ENCODE peak calls at places on chromosome 21, in five cellular contexts. O, U, A, X and C are unnamed samples.

GRCh38 chr21:38990424-38990794 is 184.7 kb downstream of the ETS2 start:
- DNase-seq in U (no peak), X (no peak), A (no peak), O (no peak), C (no peak)

GRCh38 chr21:43600642-43601397 is 58.5 kb downstream of the HSF2BP start:
- DNase-seq in U (no peak), O (no peak), A (no peak), X (peak; percentile 98), C (peak; percentile 92)

GRCh38 chr21:43917515-43918384 is 52.7 kb downstream of the AGPAT3 start:
- DNase-seq in O (no peak), U (no peak), X (no peak), A (no peak), C (no peak)

GRCh38 chr21:27371688-27372331 is 404.9 kb upstream of the ADAMTS5 start:
- DNase-seq in X (peak; percentile 48), U (no peak), O (no peak), A (no peak), C (peak; percentile 80)

GRCh38 chr21:46068516-46069079 is 29.3 kb upstream of the COL6A2 start:
- DNase-seq in O (peak; percentile 0), X (no peak), A (no peak), U (no peak), C (no peak)

GRCh38 chr21:25790122-25790951 is 55.6 kb downstream of the GABPA start:
- DNase-seq in X (peak; percentile 16), A (no peak), U (no peak), O (no peak), C (peak; percentile 57)

GRCh38 chr21:27026501-27026900 is 59.6 kb upstream of the ADAMTS5 start:
- DNase-seq in A (no peak), O (no peak), U (no peak), X (no peak), C (no peak)

GRCh38 chr21:15729346-15729673 is 472 bp upstream of the USP25 start:
- DNase-seq in O (no peak), U (no peak), A (no peak), X (peak; percentile 21), C (peak; percentile 41)

GRCh38 chr21:43645414-43645891 is 13.8 kb downstream of the HSF2BP start:
- DNase-seq in O (peak; percentile 54), X (peak; percentile 71), U (no peak), A (no peak), C (peak; percentile 84)

GRCh38 chr21:43808367-43808766 is 19.0 kb downstream of the RRP1 start:
- DNase-seq in U (no peak), O (no peak), X (no peak), A (no peak), C (no peak)

GRCh38 chr21:31157756-31158155 is 119.5 kb upstream of the KRTAP19-8 start:
- DNase-seq in A (no peak), X (no peak), O (no peak), U (no peak), C (no peak)

GRCh38 chr21:46122241-46122671 is 24.3 kb downstream of the COL6A2 start:
- DNase-seq in O (no peak), A (no peak), U (no peak), X (peak; percentile 92), C (peak; percentile 70)

GRCh38 chr21:33981341-33982101 is 65.9 kb upstream of the ATP5PO start:
- DNase-seq in X (no peak), O (no peak), U (no peak), A (no peak), C (peak; percentile 86)

GRCh38 chr21:25563399-25564116 is 43.7 kb downstream of the MRPL39 start:
- DNase-seq in A (no peak), X (peak; percentile 57), U (no peak), O (no peak), C (peak; percentile 10)

GRCh38 chr21:15761508-15762100 is 31.8 kb downstream of the USP25 start:
- DNase-seq in X (no peak), A (no peak), O (peak; percentile 35), U (no peak), C (no peak)

GRCh38 chr21:38806153-38806941 is 618 bp downstream of the ETS2 start:
- DNase-seq in O (no peak), X (no peak), A (peak; percentile 42), U (no peak), C (no peak)

GRCh38 chr21:43609501-43610340 is 49.6 kb downstream of the HSF2BP start:
- DNase-seq in A (no peak), O (peak; percentile 58), X (peak; percentile 80), U (no peak), C (peak; percentile 68)

GRCh38 chr21:46021978-46022544 is 40.5 kb downstream of the COL6A1 start:
- DNase-seq in O (peak; percentile 27), X (no peak), A (no peak), U (no peak), C (peak; percentile 69)

GRCh38 chr21:39362733-39363132 is 13.8 kb upstream of the HMGN1 start:
- DNase-seq in X (no peak), U (no peak), A (no peak), O (no peak), C (no peak)

GRCh38 chr21:46411236-46411635 is 47.5 kb upstream of the DIP2A start:
- DNase-seq in O (no peak), A (no peak), X (no peak), U (no peak), C (no peak)

GRCh38 chr21:45974073-45975016 is 7.2 kb upstream of the COL6A1 start:
- DNase-seq in O (no peak), X (peak; percentile 76), A (no peak), U (no peak), C (peak; percentile 76)

GRCh38 chr21:34274001-34274400 is 89.8 kb upstream of the KCNE2 start:
- DNase-seq in O (no peak), U (no peak), A (no peak), X (peak; percentile 38), C (peak; percentile 51)

GRCh38 chr21:14560139-14560538 is 14.0 kb upstream of the SAMSN1 start:
- DNase-seq in U (no peak), A (no peak), O (no peak), X (no peak), C (no peak)

GRCh38 chr21:19607983-19608668 is 1204.5 kb upstream of the TMPRSS15 start:
- DNase-seq in A (no peak), X (no peak), O (no peak), U (no peak), C (no peak)

GRCh38 chr21:28431022-28431421 is 561.7 kb downstream of the LTN1 start:
- DNase-seq in X (peak; percentile 54), U (no peak), O (no peak), A (no peak), C (peak; percentile 65)

DNA sequence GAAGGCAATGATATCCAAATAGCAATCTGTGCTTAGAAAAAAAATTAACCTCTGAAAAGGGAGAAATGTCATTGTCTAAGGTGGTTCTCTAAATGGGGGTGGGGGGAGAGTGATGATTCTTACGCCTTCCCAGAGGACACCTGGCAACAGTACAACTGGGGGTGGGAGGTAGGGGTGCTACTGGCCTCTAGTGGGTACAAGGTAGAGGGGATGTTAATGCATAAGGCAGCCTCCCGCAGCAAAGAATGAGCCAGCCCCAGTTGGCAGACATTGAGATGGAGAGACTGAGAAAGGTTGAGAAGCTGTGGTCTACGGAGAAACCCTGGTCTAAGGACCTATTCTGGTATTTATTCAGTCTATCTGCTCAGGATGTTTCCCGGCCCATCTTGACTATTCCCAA is 472.2 kb upstream of the RUNX1 start:
- DNase-seq in U (no peak), X (no peak), O (no peak), A (no peak), C (no peak)
- TF ChIP-seq CTCF in U (no peak), X (no peak), O (no peak), A (no peak), C (no peak)

GRCh38 chr21:32574946-32575925 is 10.1 kb downstream of the TCP10L start:
- DNase-seq in X (no peak), U (no peak), A (no peak), O (no peak), C (no peak)

GRCh38 chr21:32576011-32576410 is 9.3 kb downstream of the TCP10L start:
- DNase-seq in O (no peak), X (no peak), U (no peak), A (no peak), C (no peak)

GRCh38 chr21:32581732-32582131 is 3.6 kb downstream of the TCP10L start:
- DNase-seq in U (no peak), O (no peak), X (no peak), A (no peak), C (no peak)

GRCh38 chr21:32580949-32581348 is 4.4 kb downstream of the TCP10L start:
- DNase-seq in A (no peak), U (no peak), X (no peak), O (no peak), C (no peak)

DNA sequence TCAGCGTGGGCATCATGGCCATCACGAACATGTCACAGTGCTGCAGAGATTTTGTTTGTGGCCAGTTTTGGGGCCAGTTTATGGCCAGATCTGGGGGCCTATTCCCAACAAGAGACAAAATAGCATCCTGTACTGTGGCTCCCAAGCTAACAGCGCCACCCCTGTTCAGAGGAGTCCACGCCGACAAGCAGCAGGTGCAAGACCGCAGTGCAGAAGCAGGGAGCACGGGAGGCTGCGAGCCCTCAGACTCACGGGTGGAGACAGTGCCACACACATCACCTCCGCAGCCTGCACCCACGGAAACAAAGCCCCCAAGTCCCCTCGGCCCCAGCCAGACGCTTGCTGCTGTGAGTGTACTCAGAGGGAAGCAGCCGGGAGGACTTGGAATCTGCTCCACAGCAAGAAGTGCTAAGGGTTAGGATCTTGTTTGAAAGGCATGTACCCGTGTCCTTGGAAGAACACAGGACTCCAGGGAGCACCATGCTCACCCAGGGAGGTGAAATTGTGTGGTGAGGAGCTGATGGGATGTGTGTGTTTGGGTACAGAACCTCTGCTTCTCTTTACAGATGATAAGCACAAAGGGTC is 7.1 kb downstream of the TCP10L start:
- DNase-seq in A (no peak), O (no peak), X (no peak), U (no peak), C (peak; percentile 7)
- TF ChIP-seq CTCF in A (no peak), O (no peak), X (no peak), U (peak; percentile 43), C (peak; percentile 30)

GRCh38 chr21:42539342-42539741 is 25.7 kb downstream of the SLC37A1 start:
- DNase-seq in O (no peak), U (no peak), X (no peak), A (no peak), C (no peak)

GRCh38 chr21:42536601-42537000 is 22.9 kb downstream of the SLC37A1 start:
- DNase-seq in U (no peak), O (no peak), X (no peak), A (no peak), C (no peak)

GRCh38 chr21:42535602-42536171 is 22.0 kb downstream of the SLC37A1 start:
- DNase-seq in X (no peak), A (peak; percentile 69), U (no peak), O (no peak), C (no peak)

GRCh38 chr21:42538479-42539275 is 25.0 kb downstream of the SLC37A1 start:
- DNase-seq in A (no peak), X (no peak), U (no peak), O (no peak), C (no peak)

GRCh38 chr21:42537106-42537742 is 23.6 kb downstream of the SLC37A1 start:
- DNase-seq in A (no peak), U (no peak), O (no peak), X (no peak), C (no peak)
- TF ChIP-seq CTCF in A (no peak), U (peak; percentile 40), O (no peak), X (peak; percentile 16), C (peak; percentile 21)

DNA sequence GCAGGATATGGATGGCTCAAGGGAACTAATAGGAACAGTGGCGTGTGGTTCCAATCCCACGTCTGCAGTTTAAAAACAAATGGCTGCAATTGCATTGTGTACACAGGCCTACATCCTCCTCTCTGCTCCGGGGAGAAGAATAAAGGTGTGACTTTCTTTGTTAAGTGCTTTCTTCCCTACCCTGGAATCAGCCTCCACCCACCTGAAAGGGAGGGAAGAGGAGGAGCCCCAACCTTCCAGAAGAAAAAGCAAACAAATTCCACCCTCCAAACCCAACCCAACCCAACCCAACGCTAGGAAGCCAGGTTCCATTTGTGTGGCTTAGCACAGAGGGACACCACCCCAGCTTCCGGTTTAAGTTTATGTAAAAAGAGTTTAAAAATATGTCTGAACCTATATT is 11.8 kb upstream of the BACE2 start:
- DNase-seq in O (no peak), U (no peak), A (no peak), X (no peak), C (no peak)
- TF ChIP-seq CTCF in O (no peak), U (no peak), A (no peak), X (no peak), C (no peak)